ENCODE peak calls at places on chromosome 3, in four cellular contexts. G is HepG2, J is K562, H is A549. K is an unnamed sample.

GRCh38 chr3:194298331-194299227 is 52.5 kb downstream of the CPN2 start:
- DNase-seq in G (no peak), H (no peak), J (peak), K (no peak)

GRCh38 chr3:172646439-172647015 is 64.3 kb downstream of the NCEH1 start:
- DNase-seq in H (no peak), J (peak), G (no peak), K (no peak)

GRCh38 chr3:22907796-22908195 is 295.3 kb upstream of the UBE2E2 start:
- DNase-seq in H (no peak), G (no peak), J (no peak), K (no peak)

GRCh38 chr3:38992117-38992779 is 59.5 kb downstream of the SCN11A start:
- DNase-seq in G (no peak), H (peak), J (no peak), K (no peak)

GRCh38 chr3:45413172-45413765 is 24.9 kb downstream of the LARS2 start:
- DNase-seq in H (no peak), J (no peak), G (no peak), K (no peak)

GRCh38 chr3:184568918-184569829 is 7.6 kb downstream of the EPHB3 start:
- DNase-seq in H (no peak), G (no peak), J (peak), K (no peak)

GRCh38 chr3:126474498-126475410 is 937 bp downstream of the ZXDC start:
- DNase-seq in H (peak), G (no peak), J (peak), K (peak)

GRCh38 chr3:17583530-17583929 is 158.9 kb downstream of the TBC1D5 start:
- DNase-seq in H (no peak), G (no peak), J (no peak), K (no peak)

GRCh38 chr3:161558256-161558655 is 61.6 kb downstream of the OTOL1 start:
- DNase-seq in J (no peak), G (no peak), H (no peak), K (no peak)

GRCh38 chr3:28215407-28215806 is 26.0 kb upstream of the CMC1 start:
- DNase-seq in H (no peak), J (no peak), G (no peak), K (no peak)

GRCh38 chr3:151283907-151284461 is 5.6 kb upstream of the P2RY14 start:
- DNase-seq in J (peak), H (no peak), G (peak), K (no peak)

GRCh38 chr3:46881819-46882376 is 4.4 kb downstream of the PTH1R start:
- DNase-seq in H (no peak), J (peak), G (no peak), K (no peak)

GRCh38 chr3:13498354-13499060 is 18.4 kb downstream of the HDAC11 start:
- DNase-seq in G (no peak), J (no peak), H (no peak), K (no peak)

GRCh38 chr3:188244395-188244861 is 90.5 kb downstream of the LPP start:
- DNase-seq in J (no peak), G (no peak), H (peak), K (no peak)

GRCh38 chr3:99400352-99400751 is 238.0 kb upstream of the COL8A1 start:
- DNase-seq in G (no peak), J (no peak), H (no peak), K (no peak)

GRCh38 chr3:117998071-117998470 is 1036.6 kb downstream of the IGSF11 start:
- DNase-seq in G (no peak), H (no peak), J (no peak), K (no peak)

GRCh38 chr3:161369531-161369930 is 1.8 kb downstream of the SPTSSB start:
- DNase-seq in J (no peak), H (no peak), G (no peak), K (no peak)

GRCh38 chr3:136819784-136820640 is 1.1 kb downstream of the SLC35G2 start:
- DNase-seq in J (peak), H (peak), G (peak), K (no peak)

GRCh38 chr3:134794950-134795775 is at the start of gene EPHB1:
- DNase-seq in H (peak), J (peak), G (peak), K (peak)

GRCh38 chr3:24494616-24495333 is at the start of gene THRB:
- DNase-seq in G (peak), J (peak), H (peak), K (peak)

GRCh38 chr3:73467211-73467610 is 157.5 kb downstream of the PDZRN3 start:
- DNase-seq in J (no peak), H (no peak), G (no peak), K (no peak)

GRCh38 chr3:45021524-45021923 is 4.6 kb upstream of the CLEC3B start:
- DNase-seq in J (no peak), H (no peak), G (no peak), K (no peak)

GRCh38 chr3:43016513-43016865 is 37.4 kb downstream of the GASK1A start:
- DNase-seq in J (no peak), H (no peak), G (no peak), K (no peak)

GRCh38 chr3:24351779-24352469 is 142.7 kb downstream of the THRB start:
- DNase-seq in G (no peak), J (peak), H (no peak), K (no peak)

GRCh38 chr3:176939022-176939817 is 258.1 kb downstream of the TBL1XR1 start:
- DNase-seq in H (peak), J (peak), G (peak), K (no peak)

DNA sequence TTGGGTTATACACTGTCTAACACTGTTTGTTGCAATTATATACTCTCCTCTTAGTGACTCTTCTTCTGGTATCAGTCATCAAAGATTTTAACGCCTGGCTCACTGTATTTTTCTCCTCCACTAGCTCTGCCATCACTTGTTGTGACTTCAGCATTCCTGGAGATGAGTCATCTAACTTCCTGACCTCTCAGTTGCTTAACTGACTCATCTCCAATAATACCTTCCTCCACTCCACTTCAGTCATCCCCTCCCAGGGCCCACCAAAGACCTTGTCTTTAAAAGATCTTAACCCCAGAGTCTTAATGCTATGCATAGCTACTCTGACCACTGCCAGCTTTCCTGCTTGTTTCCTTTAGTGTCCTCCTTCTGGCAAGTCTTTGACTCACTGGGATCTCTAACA is 28.5 kb upstream of the CLSTN2 start:
- DNase-seq in J (peak), G (peak), H (peak), K (no peak)
- TF ChIP-seq CEBPB in J (no peak), G (no peak), H (no peak), K (no peak)

DNA sequence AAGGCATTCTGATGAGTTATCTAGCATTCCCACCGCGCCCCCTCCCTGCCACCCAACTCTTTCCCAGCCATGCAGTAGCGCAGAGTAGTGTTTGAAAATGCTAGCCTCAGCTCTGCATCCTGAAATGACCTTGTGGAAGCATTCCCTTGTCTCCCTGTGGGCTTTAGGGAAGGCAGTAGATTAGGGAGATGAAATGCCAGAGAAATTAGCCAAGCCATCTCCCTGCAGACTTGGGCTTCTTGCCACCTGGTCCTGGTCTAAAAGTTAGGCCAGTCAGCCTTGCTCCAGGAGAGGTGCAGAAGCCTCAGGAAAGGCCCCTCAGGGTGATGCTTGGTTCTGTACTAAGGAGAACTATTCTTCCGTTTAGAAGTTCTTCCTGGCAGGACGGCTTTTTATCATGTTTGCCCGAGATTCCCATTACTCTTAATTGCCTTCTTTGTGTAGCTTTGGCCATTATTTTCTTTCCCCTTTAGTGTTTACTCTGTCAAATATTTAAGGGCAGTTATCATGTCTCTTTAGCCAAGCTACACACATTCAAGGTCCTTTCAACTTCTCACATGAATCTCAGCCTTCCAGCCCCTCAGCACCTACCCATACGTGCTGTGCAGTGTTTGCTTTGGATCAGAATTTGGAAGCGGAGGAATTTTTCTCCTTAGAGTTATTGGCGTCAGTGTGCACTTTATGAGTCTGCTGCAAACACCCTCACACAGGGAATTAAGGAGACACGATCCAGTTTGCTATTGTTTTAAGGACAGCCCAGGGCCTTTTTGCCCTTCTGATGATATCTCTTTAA is 231.4 kb downstream of the CACNA2D3 start:
- DNase-seq in H (no peak), G (no peak), J (no peak), K (no peak)
- TF ChIP-seq JUN in H (no peak), G (no peak), J (no peak), K (no peak)

GRCh38 chr3:197458179-197458707 is 97.5 kb downstream of the BDH1 start:
- DNase-seq in H (peak), G (peak), J (no peak), K (no peak)
- TF ChIP-seq CEBPB in H (no peak), G (no peak), J (no peak), K (no peak)

GRCh38 chr3:189636048-189636447 is 4.9 kb downstream of the TP63 start:
- DNase-seq in H (no peak), J (no peak), G (no peak), K (no peak)

GRCh38 chr3:189646902-189647542 is 15.8 kb downstream of the TP63 start:
- DNase-seq in H (no peak), J (no peak), G (no peak), K (no peak)

GRCh38 chr3:189637755-189638154 is 6.6 kb downstream of the TP63 start:
- DNase-seq in H (no peak), G (no peak), J (no peak), K (no peak)

GRCh38 chr3:189638276-189639031 is 7.3 kb downstream of the TP63 start:
- DNase-seq in G (no peak), J (no peak), H (no peak), K (no peak)

GRCh38 chr3:189641776-189642175 is 10.6 kb downstream of the TP63 start:
- DNase-seq in H (no peak), J (no peak), G (no peak), K (no peak)
- TF ChIP-seq JUN in H (no peak), J (no peak), G (no peak), K (no peak)